ENCODE peak calls at places on chromosomes 13 and 19, in four cellular contexts. Y is brain microvascular endothelial cell, N is ascending aorta, G is dorsolateral prefrontal cortex. B is an unnamed sample.

GRCh38 chr19:14147797-14148605 is 11.6 kb upstream of the ASF1B start:
- DNase-seq in G (peak), Y (peak), N (peak), B (peak)

GRCh38 chr19:18657590-18658365 is 20.9 kb downstream of the KLHL26 start:
- DNase-seq in Y (peak), G (no peak), N (peak), B (peak)

GRCh38 chr13:79285159-79285558 is 120.9 kb downstream of the RBM26 start:
- DNase-seq in G (no peak), N (no peak), Y (no peak), B (no peak)

GRCh38 chr19:14114854-14115253 is 2.7 kb downstream of the PRKACA start:
- DNase-seq in Y (no peak), G (no peak), N (no peak), B (no peak)

GRCh38 chr13:52036037-52036436 is 11.5 kb downstream of the UTP14C start:
- DNase-seq in N (no peak), Y (no peak), G (no peak), B (no peak)

GRCh38 chr19:7482584-7483439 is 6.0 kb downstream of the PEX11G start:
- DNase-seq in N (no peak), Y (no peak), G (no peak), B (no peak)

GRCh38 chr13:87677334-87678234 is 6.4 kb downstream of the SLITRK5 start:
- DNase-seq in Y (no peak), G (no peak), N (no peak), B (no peak)

GRCh38 chr13:43664700-43665191 is 122.0 kb downstream of the ENOX1 start:
- DNase-seq in Y (peak), G (no peak), N (no peak), B (no peak)

GRCh38 chr13:101473458-101473857 is 21.0 kb downstream of the ITGBL1 start:
- DNase-seq in Y (peak), G (no peak), N (no peak), B (peak)

GRCh38 chr19:40561947-40562346 is 14.7 kb upstream of the SHKBP1 start:
- DNase-seq in N (no peak), G (no peak), Y (no peak), B (no peak)

GRCh38 chr19:47435196-47435595 is 15.9 kb upstream of the MEIS3 start:
- DNase-seq in Y (no peak), G (no peak), N (no peak), B (no peak)

GRCh38 chr13:99812611-99813010 is 159.0 kb downstream of the ZIC5 start:
- DNase-seq in G (no peak), Y (peak), N (no peak), B (no peak)

GRCh38 chr13:27476943-27477681 is 26.7 kb upstream of the MTIF3 start:
- DNase-seq in Y (peak), G (no peak), N (no peak), B (no peak)

GRCh38 chr19:47036233-47036651 is 12.2 kb downstream of the TMEM160 start:
- DNase-seq in Y (no peak), N (no peak), G (peak), B (no peak)

GRCh38 chr13:21045101-21045500 is 16.3 kb downstream of the LATS2 start:
- DNase-seq in N (no peak), G (no peak), Y (no peak), B (no peak)

GRCh38 chr19:28498404-28498976 is 714.5 kb downstream of the UQCRFS1 start:
- DNase-seq in Y (peak), N (no peak), G (no peak), B (no peak)

GRCh38 chr19:54160182-54160811 is 776 bp upstream of the LENG1 start:
- DNase-seq in Y (no peak), N (no peak), G (no peak), B (no peak)

GRCh38 chr13:76019421-76020044 is 383.4 kb downstream of the LMO7 start:
- DNase-seq in Y (no peak), N (no peak), G (peak), B (no peak)

GRCh38 chr13:65497265-65497664 is 1732.9 kb downstream of the PCDH9 start:
- DNase-seq in N (no peak), Y (peak), G (no peak), B (no peak)

GRCh38 chr19:29526730-29527499 is 1.1 kb downstream of the VSTM2B start:
- DNase-seq in G (peak), N (no peak), Y (no peak), B (no peak)

GRCh38 chr19:33849551-33850147 is 53.0 kb downstream of the KCTD15 start:
- DNase-seq in G (no peak), N (no peak), Y (no peak), B (no peak)

GRCh38 chr13:72284791-72285190 is 417.8 kb upstream of the DACH1 start:
- DNase-seq in N (no peak), G (no peak), Y (no peak), B (no peak)

GRCh38 chr13:26872444-26873173 is 112.0 kb upstream of the GPR12 start:
- DNase-seq in N (no peak), Y (peak), G (peak), B (no peak)

GRCh38 chr19:32351807-32352630 is 6.6 kb downstream of the ZNF507 start:
- DNase-seq in G (no peak), N (no peak), Y (peak), B (no peak)

GRCh38 chr13:100106005-100106404 is 17.1 kb downstream of the PCCA start:
- DNase-seq in N (no peak), G (no peak), Y (no peak), B (no peak)

GRCh38 chr19:45768644-45769053 is 403 bp downstream of the SIX5 start:
- DNase-seq in N (no peak), Y (peak), G (no peak), B (no peak)

GRCh38 chr13:99686157-99686572 is 184.9 kb downstream of the TM9SF2 start:
- DNase-seq in Y (peak), G (peak), N (no peak), B (no peak)

GRCh38 chr13:102333320-102334181 is 68.3 kb downstream of the FGF14 start:
- DNase-seq in G (no peak), Y (no peak), N (no peak), B (no peak)

GRCh38 chr19:35712529-35712909 is 5.3 kb upstream of the KMT2B start:
- DNase-seq in N (no peak), G (no peak), Y (no peak), B (no peak)

GRCh38 chr19:40217027-40217810 is 965 bp downstream of the TTC9B start:
- DNase-seq in G (peak), Y (no peak), N (no peak), B (no peak)

GRCh38 chr13:49629196-49629938 is 1.1 kb downstream of the ARL11 start:
- DNase-seq in Y (no peak), N (no peak), G (no peak), B (no peak)
- H3K27ac ChIP-seq in Y (no peak), N (no peak), G (no peak), B (no peak)

GRCh38 chr19:16920816-16921529 is 32.2 kb downstream of the F2RL3 start:
- DNase-seq in G (no peak), N (no peak), Y (peak), B (no peak)
- H3K4me3 ChIP-seq in G (no peak), N (no peak), Y (no peak), B (no peak)

GRCh38 chr13:23506071-23506820 is 64.0 kb upstream of the TNFRSF19 start:
- DNase-seq in N (no peak), Y (no peak), G (no peak), B (no peak)
- H3K27ac ChIP-seq in N (no peak), Y (peak), G (no peak), B (no peak)

GRCh38 chr19:57867868-57868492 is 18.3 kb downstream of the ZNF587 start:
- DNase-seq in Y (no peak), N (no peak), G (no peak), B (no peak)
- H3K4me3 ChIP-seq in Y (no peak), N (no peak), G (no peak), B (no peak)

GRCh38 chr19:41801031-41801430 is 4.6 kb downstream of the CEACAM3 start:
- DNase-seq in G (no peak), N (peak), Y (no peak), B (no peak)

GRCh38 chr19:41801682-41802317 is 5.4 kb downstream of the CEACAM3 start:
- DNase-seq in N (peak), G (no peak), Y (no peak), B (no peak)

GRCh38 chr19:41799444-41800000 is 3.1 kb downstream of the CEACAM3 start:
- DNase-seq in N (peak), G (no peak), Y (no peak), B (no peak)

GRCh38 chr19:41804327-41804726 is 7.9 kb downstream of the CEACAM3 start:
- DNase-seq in Y (no peak), G (no peak), N (no peak), B (no peak)

GRCh38 chr19:41802770-41803169 is 6.4 kb downstream of the CEACAM3 start:
- DNase-seq in G (no peak), Y (no peak), N (peak), B (no peak)
- H3K27ac ChIP-seq in G (no peak), Y (no peak), N (no peak), B (no peak)

GRCh38 chr19:12485571-12485970 is 955 bp upstream of the ZNF709 start:
- DNase-seq in Y (no peak), G (no peak), N (no peak), B (no peak)
- H3K4me3 ChIP-seq in Y (no peak), G (peak), N (peak), B (no peak)

DNA sequence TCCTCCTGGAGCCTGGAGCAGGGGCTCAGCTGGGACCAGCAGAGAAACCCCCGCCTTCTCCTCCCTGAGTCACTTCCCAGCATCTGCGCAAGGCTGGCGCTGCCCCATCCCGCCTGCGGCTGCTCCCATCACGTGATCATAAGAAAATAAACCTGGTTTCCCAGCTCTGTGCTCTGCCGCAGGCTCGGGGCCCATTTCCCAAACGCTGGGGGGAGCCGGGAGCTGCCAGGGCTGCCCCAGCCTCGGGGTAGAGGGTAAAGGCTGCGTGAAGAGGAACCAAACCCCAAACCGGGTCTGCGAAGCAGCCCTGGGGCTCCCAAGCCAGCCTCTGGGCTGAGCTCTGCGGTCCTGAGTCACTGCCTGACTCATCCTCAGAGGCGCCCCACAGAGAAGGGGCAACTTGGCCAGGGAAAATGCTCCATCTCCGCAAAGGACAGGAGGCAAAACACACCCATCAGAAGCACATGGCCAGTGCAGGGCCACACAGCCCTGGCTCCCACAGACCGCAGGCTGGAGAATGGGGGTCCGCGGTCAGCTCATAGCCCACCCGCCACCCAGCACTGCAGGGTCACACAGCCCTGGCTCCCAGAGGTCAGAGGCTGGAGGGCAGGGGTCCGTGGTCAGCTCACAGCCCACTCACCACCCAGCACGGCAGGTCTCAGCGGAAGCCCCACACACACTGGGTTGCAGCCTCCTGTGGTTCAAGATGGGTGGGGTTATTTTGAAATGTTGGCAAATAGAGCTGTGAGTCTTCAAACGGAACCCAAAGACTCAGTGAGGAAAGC is 67.1 kb downstream of the RASA3 start:
- DNase-seq in N (peak), G (peak), Y (peak), B (peak)
- H3K27ac ChIP-seq in N (peak), G (peak), Y (peak), B (peak)

B was measured in tibial artery.